ENCODE peak calls at places on chromosomes 12 and 14, in four cellular contexts. U, H, N and M are unnamed samples. For H3K4me1, the result is how much of the 10 kb centered on the place peaks cover.

GRCh38 chr12:57622293-57623245 is 10.4 kb downstream of the B4GALNT1 start:
- DNase-seq in U (no peak), H (no peak), N (no peak), M (no peak)

GRCh38 chr14:49051328-49052060 is 534.7 kb downstream of the RPS29 start:
- DNase-seq in U (peak), H (no peak), N (no peak), M (no peak)

GRCh38 chr14:86824167-86824566 is 1168.8 kb downstream of the GALC start:
- DNase-seq in U (no peak), H (no peak), N (no peak), M (no peak)

GRCh38 chr12:96121271-96121711 is 72.9 kb upstream of the ELK3 start:
- DNase-seq in U (peak), H (no peak), N (no peak), M (peak)

GRCh38 chr12:53223391-53224267 is 8.4 kb downstream of the RARG start:
- DNase-seq in U (peak), H (no peak), N (peak), M (peak)

GRCh38 chr12:107843351-107844311 is 69.1 kb downstream of the ASCL4 start:
- DNase-seq in U (no peak), H (no peak), N (no peak), M (no peak)

GRCh38 chr14:98175436-98175835 is 1096.6 kb downstream of the BCL11B start:
- DNase-seq in U (no peak), H (no peak), N (no peak), M (no peak)

GRCh38 chr12:122028165-122028591 is 6.5 kb downstream of the BCL7A start:
- DNase-seq in U (no peak), H (no peak), N (no peak), M (peak)

GRCh38 chr12:106359620-106360399 is 2.3 kb downstream of the POLR3B start:
- DNase-seq in U (no peak), H (no peak), N (no peak), M (no peak)
- H3K4me3 ChIP-seq in U (no peak), H (no peak), N (no peak), M (no peak)

GRCh38 chr12:109493090-109493489 is 15.7 kb downstream of the UBE3B start:
- DNase-seq in U (no peak), H (no peak), N (no peak), M (no peak)
- H3K27ac ChIP-seq in U (no peak), H (no peak), N (no peak), M (no peak)

GRCh38 chr14:103404920-103405319 is 19.7 kb downstream of the MARK3 start:
- DNase-seq in U (no peak), H (peak), N (no peak), M (no peak)
- H3K4me1 ChIP-seq in U (under half), H (half or more), N (under half), M (under half)

GRCh38 chr14:61559641-61560201 is 135.6 kb upstream of the HIF1A start:
- DNase-seq in U (no peak), H (peak), N (no peak), M (peak)
- H3K4me3 ChIP-seq in U (no peak), H (no peak), N (no peak), M (peak)

DNA sequence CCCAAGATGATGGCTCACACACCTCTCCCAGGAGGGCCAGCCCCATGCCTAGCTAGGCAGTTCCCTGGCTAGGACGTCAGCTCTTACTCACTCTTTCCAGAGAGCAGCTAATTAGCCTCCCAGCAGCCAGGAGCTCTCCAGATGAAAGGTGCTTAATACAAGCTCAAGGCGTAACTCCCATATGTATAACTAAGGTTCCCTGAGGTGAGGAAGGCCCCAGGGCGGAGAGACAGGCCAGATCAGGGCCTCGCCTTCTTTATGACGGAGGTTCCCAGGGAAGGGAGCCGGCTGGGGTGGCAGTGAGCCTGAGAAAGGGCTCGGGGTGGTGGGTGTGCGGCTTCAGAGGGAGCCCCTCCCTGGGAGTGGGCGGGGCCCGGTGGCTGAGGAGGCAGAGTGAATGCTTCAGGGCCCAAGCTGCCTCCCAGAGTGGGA is 26.4 kb upstream of the ZFP36L1 start:
- DNase-seq in U (peak), H (no peak), N (peak), M (no peak)
- H3K27ac ChIP-seq in U (no peak), H (no peak), N (peak), M (no peak)

GRCh38 chr12:54419088-54419887 is at the start of gene ITGA5:
- DNase-seq in U (peak), H (peak), N (peak), M (peak)
- H3K4me1 ChIP-seq in U (under half), H (under half), N (under half), M (under half)